ENCODE peak calls at places on chromosomes 13 and 19, in four cellular contexts. One of them, this sample, is unnamed.

GRCh38 chr13:46097015-46097414 is 7.8 kb downstream of the CPB2 start:
- DNase-seq in fibroblast of lung: no peak
- DNase-seq in DND-41: no peak
- DNase-seq in hepatocyte: no peak
- DNase-seq in this sample: no peak

GRCh38 chr19:17721821-17722220 is 2.5 kb downstream of the MAP1S start:
- DNase-seq in fibroblast of lung: no peak
- DNase-seq in DND-41: no peak
- DNase-seq in hepatocyte: no peak
- DNase-seq in this sample: no peak

GRCh38 chr13:67148219-67148583 is 81.9 kb downstream of the PCDH9 start:
- DNase-seq in fibroblast of lung: peak
- DNase-seq in DND-41: no peak
- DNase-seq in hepatocyte: no peak
- DNase-seq in this sample: no peak

GRCh38 chr19:11423804-11424318 is 4.7 kb upstream of the RGL3 start:
- DNase-seq in fibroblast of lung: no peak
- DNase-seq in DND-41: no peak
- DNase-seq in hepatocyte: no peak
- DNase-seq in this sample: no peak

GRCh38 chr13:51833980-51834379 is 11.0 kb downstream of the TMEM272 start:
- DNase-seq in fibroblast of lung: no peak
- DNase-seq in DND-41: no peak
- DNase-seq in hepatocyte: no peak
- DNase-seq in this sample: no peak

GRCh38 chr13:26589754-26590153 is 32.3 kb downstream of the WASF3 start:
- DNase-seq in fibroblast of lung: peak
- DNase-seq in DND-41: no peak
- DNase-seq in hepatocyte: no peak
- DNase-seq in this sample: no peak

GRCh38 chr19:31257426-31258130 is 91.7 kb downstream of the TSHZ3 start:
- DNase-seq in fibroblast of lung: no peak
- DNase-seq in DND-41: no peak
- DNase-seq in hepatocyte: no peak
- DNase-seq in this sample: no peak

GRCh38 chr19:34269081-34269480 is 14.7 kb downstream of the GARRE1 start:
- DNase-seq in fibroblast of lung: no peak
- DNase-seq in DND-41: no peak
- DNase-seq in hepatocyte: no peak
- DNase-seq in this sample: no peak

GRCh38 chr13:94233401-94233800 is 246.1 kb downstream of the DCT start:
- DNase-seq in fibroblast of lung: peak
- DNase-seq in DND-41: no peak
- DNase-seq in hepatocyte: peak
- DNase-seq in this sample: no peak

GRCh38 chr13:46184277-46184699 is 2.3 kb upstream of the LCP1 start:
- DNase-seq in fibroblast of lung: no peak
- DNase-seq in DND-41: peak
- DNase-seq in hepatocyte: peak
- DNase-seq in this sample: peak

GRCh38 chr13:113145911-113146598 is 12.4 kb upstream of the PROZ start:
- DNase-seq in fibroblast of lung: no peak
- DNase-seq in DND-41: no peak
- DNase-seq in hepatocyte: no peak
- DNase-seq in this sample: no peak

GRCh38 chr13:83350569-83350968 is 531.7 kb downstream of the SLITRK1 start:
- DNase-seq in fibroblast of lung: peak
- DNase-seq in DND-41: no peak
- DNase-seq in hepatocyte: no peak
- DNase-seq in this sample: no peak

GRCh38 chr19:1237754-1238372 is at the start of gene CBARP:
- DNase-seq in fibroblast of lung: no peak
- DNase-seq in DND-41: peak
- DNase-seq in hepatocyte: peak
- DNase-seq in this sample: no peak

GRCh38 chr13:34617684-34618083 is 324.4 kb upstream of the NBEA start:
- DNase-seq in fibroblast of lung: peak
- DNase-seq in DND-41: no peak
- DNase-seq in hepatocyte: no peak
- DNase-seq in this sample: no peak

GRCh38 chr13:73618275-73618865 is 515.8 kb downstream of the KLF12 start:
- DNase-seq in fibroblast of lung: no peak
- DNase-seq in DND-41: no peak
- DNase-seq in hepatocyte: peak
- DNase-seq in this sample: no peak

GRCh38 chr19:32373614-32374295 is 28.3 kb downstream of the ZNF507 start:
- DNase-seq in fibroblast of lung: peak
- DNase-seq in DND-41: no peak
- DNase-seq in hepatocyte: peak
- DNase-seq in this sample: peak

GRCh38 chr19:8577247-8577646 is at the start of gene MYO1F:
- DNase-seq in fibroblast of lung: no peak
- DNase-seq in DND-41: no peak
- DNase-seq in hepatocyte: no peak
- DNase-seq in this sample: no peak

GRCh38 chr19:55640043-55640576 is 692 bp upstream of the ZNF580 start:
- DNase-seq in fibroblast of lung: peak
- DNase-seq in DND-41: no peak
- DNase-seq in hepatocyte: no peak
- DNase-seq in this sample: no peak

GRCh38 chr13:77952737-77953136 is 34.1 kb upstream of the EDNRB start:
- DNase-seq in fibroblast of lung: no peak
- DNase-seq in DND-41: no peak
- DNase-seq in hepatocyte: no peak
- DNase-seq in this sample: no peak

GRCh38 chr13:91719033-91719432 is 320.6 kb downstream of the GPC5 start:
- DNase-seq in fibroblast of lung: peak
- DNase-seq in DND-41: no peak
- DNase-seq in hepatocyte: no peak
- DNase-seq in this sample: no peak

GRCh38 chr13:39451301-39451700 is 151.7 kb downstream of the LHFPL6 start:
- DNase-seq in fibroblast of lung: peak
- DNase-seq in DND-41: no peak
- DNase-seq in hepatocyte: peak
- DNase-seq in this sample: no peak

DNA sequence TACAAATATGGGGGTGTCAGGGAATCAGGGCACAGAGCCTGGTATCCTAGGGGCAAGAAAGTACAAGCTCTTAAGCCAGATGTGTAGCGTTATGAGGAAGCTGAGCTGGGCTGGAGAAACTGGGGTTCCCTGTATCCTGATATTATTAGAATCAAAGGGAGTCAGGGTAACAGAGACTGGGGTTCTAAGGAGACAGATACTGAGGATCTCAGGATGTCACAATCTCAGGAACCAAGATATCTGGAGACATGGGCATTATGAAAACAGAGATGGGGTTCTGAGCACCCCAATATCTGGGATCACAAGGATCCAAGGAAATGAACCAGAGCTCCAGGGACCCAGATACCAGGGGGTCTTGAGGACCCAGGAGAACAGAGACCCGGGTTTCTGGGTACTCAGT is 810 bp downstream of the BCL3 start:
- DNase-seq in fibroblast of lung: no peak
- DNase-seq in DND-41: no peak
- DNase-seq in hepatocyte: no peak
- DNase-seq in this sample: no peak
- TF ChIP-seq EZH2 in fibroblast of lung: no peak
- TF ChIP-seq EZH2 in DND-41: no peak
- TF ChIP-seq EZH2 in hepatocyte: no peak
- TF ChIP-seq EZH2 in this sample: no peak

DNA sequence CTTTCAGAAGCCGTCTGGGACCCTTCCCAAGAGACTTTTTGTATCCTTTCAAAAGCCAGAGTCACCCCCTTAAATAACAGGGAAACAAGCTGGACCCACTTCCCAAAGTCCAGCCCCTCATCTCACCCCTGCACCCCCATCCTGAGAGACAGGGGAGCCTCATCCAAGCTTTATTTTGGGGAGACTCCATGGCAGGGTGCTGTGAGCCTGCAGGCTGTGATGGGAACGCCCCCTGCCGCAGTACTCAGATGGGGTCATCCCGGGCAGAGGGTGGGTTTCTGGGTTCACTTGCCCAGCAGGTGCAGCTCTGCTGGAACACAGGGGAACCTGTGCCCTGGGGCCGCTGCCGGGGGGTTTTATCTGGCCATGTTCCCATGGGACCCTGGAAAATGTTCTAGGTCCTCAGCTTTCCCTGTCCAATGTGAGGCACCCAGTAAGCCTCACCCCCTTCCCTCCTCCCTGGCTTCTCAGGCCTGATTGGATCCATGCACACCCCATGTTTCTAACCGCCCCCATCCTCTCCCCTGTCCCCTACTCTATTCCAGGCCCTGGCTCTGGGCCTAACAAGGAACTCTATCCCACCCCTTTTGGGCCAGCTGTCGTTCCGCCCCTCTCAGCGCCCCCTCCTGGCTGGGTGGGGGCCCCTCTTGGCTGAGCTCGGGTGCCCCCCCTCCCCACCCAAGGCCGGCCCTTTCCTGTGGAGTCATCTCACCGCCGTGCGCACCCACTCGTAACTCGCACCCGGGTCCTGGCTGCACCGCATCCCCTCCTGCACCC is 1.0 kb downstream of the HIF3A start:
- DNase-seq in fibroblast of lung: no peak
- DNase-seq in DND-41: no peak
- DNase-seq in hepatocyte: peak
- DNase-seq in this sample: no peak
- TF ChIP-seq EZH2 in fibroblast of lung: no peak
- TF ChIP-seq EZH2 in DND-41: no peak
- TF ChIP-seq EZH2 in hepatocyte: no peak
- TF ChIP-seq EZH2 in this sample: no peak

DNA sequence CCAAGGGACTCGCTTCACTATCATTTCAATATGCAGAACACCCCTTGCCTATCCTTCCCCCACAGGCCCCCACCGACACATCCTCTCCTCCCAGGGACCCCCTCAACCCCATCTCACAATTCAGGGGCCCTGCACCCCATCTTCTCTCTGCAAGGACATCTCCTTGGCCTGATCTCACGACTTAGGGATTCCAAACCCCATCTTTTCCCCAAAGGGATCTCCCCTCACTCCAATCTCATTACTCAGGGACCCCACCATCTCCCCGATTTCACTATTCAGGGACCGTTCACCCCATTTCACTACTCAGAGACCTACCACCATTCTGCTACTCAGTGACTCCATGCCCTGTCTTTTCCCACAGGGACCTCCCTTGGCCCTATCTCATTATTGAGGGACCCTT is 1.4 kb downstream of the MAP2K2 start:
- DNase-seq in fibroblast of lung: no peak
- DNase-seq in DND-41: no peak
- DNase-seq in hepatocyte: no peak
- DNase-seq in this sample: no peak
- TF ChIP-seq EZH2 in fibroblast of lung: no peak
- TF ChIP-seq EZH2 in DND-41: no peak
- TF ChIP-seq EZH2 in hepatocyte: no peak
- TF ChIP-seq EZH2 in this sample: no peak

GRCh38 chr13:106753241-106753640 is 185.3 kb upstream of the ARGLU1 start:
- DNase-seq in fibroblast of lung: no peak
- DNase-seq in DND-41: no peak
- DNase-seq in hepatocyte: peak
- DNase-seq in this sample: no peak
- TF ChIP-seq EZH2 in fibroblast of lung: no peak
- TF ChIP-seq EZH2 in DND-41: no peak
- TF ChIP-seq EZH2 in hepatocyte: no peak
- TF ChIP-seq EZH2 in this sample: no peak

GRCh38 chr19:49056101-49056901 is 1.2 kb downstream of the CGB7 start:
- DNase-seq in fibroblast of lung: peak
- DNase-seq in DND-41: peak
- DNase-seq in hepatocyte: peak
- DNase-seq in this sample: peak
- TF ChIP-seq EZH2 in fibroblast of lung: no peak
- TF ChIP-seq EZH2 in DND-41: no peak
- TF ChIP-seq EZH2 in hepatocyte: no peak
- TF ChIP-seq EZH2 in this sample: no peak

GRCh38 chr13:22915442-22916082 is 265.2 kb upstream of the SGCG start:
- DNase-seq in fibroblast of lung: peak
- DNase-seq in DND-41: no peak
- DNase-seq in hepatocyte: peak
- DNase-seq in this sample: peak
- TF ChIP-seq EZH2 in fibroblast of lung: peak
- TF ChIP-seq EZH2 in DND-41: no peak
- TF ChIP-seq EZH2 in hepatocyte: no peak
- TF ChIP-seq EZH2 in this sample: no peak